ENCODE peak calls at places on chromosomes 16 and 17, in five cellular contexts. N is K562, Z is HCT116, D is HepG2, R is H1. M is an unnamed sample.

GRCh38 chr17:31050948-31051347 is 43.8 kb upstream of the NF1 start:
- DNase-seq in D (no peak), N (no peak), Z (no peak), R (no peak), M (no peak)

GRCh38 chr17:69762766-69763165 is 312.3 kb upstream of the KCNJ16 start:
- DNase-seq in N (no peak), D (no peak), R (no peak), Z (no peak), M (no peak)

GRCh38 chr17:15247891-15248529 is 17.1 kb downstream of the PMP22 start:
- DNase-seq in N (peak; percentile 11), Z (no peak), D (no peak), R (no peak), M (no peak)

GRCh38 chr16:5058476-5058875 is 7.3 kb downstream of the C16orf89 start:
- DNase-seq in R (peak; percentile 79), N (no peak), Z (no peak), D (peak; percentile 47), M (peak; percentile 48)

GRCh38 chr16:88012360-88012759 is 61.1 kb downstream of the BANP start:
- DNase-seq in Z (no peak), R (no peak), N (no peak), D (no peak), M (no peak)

GRCh38 chr17:78722101-78722761 is 59.8 kb downstream of the CYTH1 start:
- DNase-seq in D (no peak), Z (no peak), N (no peak), R (no peak), M (peak; percentile 68)

GRCh38 chr17:72336026-72336803 is 215.4 kb downstream of the SOX9 start:
- DNase-seq in D (no peak), R (peak; percentile 46), Z (no peak), N (no peak), M (no peak)

GRCh38 chr16:19771040-19771439 is 53.0 kb downstream of the IQCK start:
- DNase-seq in Z (no peak), R (no peak), D (no peak), N (no peak), M (no peak)

GRCh38 chr16:54175552-54176375 is 110.8 kb downstream of the IRX3 start:
- DNase-seq in D (peak; percentile 97), R (no peak), Z (no peak), N (no peak), M (no peak)

GRCh38 chr17:17774009-17774881 is 62.5 kb downstream of the SREBF1 start:
- DNase-seq in N (no peak), R (no peak), D (no peak), Z (no peak), M (no peak)

GRCh38 chr17:61397086-61397842 is 2.4 kb upstream of the TBX2 start:
- DNase-seq in Z (no peak), R (peak; percentile 59), D (no peak), N (no peak), M (peak; percentile 92)

GRCh38 chr17:32310927-32311568 is 30.9 kb downstream of the C17orf75 start:
- DNase-seq in Z (no peak), R (no peak), N (no peak), D (no peak), M (peak; percentile 72)

GRCh38 chr16:27582883-27583282 is 32.9 kb downstream of the KATNIP start:
- DNase-seq in R (no peak), D (no peak), N (no peak), Z (no peak), M (no peak)

GRCh38 chr16:986925-987581 is 5.5 kb downstream of the SOX8 start:
- DNase-seq in R (no peak), N (no peak), D (no peak), Z (no peak), M (peak; percentile 61)

GRCh38 chr17:42639484-42640474 is 19.3 kb upstream of the TUBG2 start:
- DNase-seq in D (no peak), Z (no peak), R (no peak), N (no peak), M (no peak)

GRCh38 chr16:4826980-4827379 is 20.1 kb downstream of the GLYR1 start:
- DNase-seq in N (no peak), Z (no peak), R (no peak), D (no peak), M (no peak)

GRCh38 chr16:87864331-87864989 is 4.8 kb downstream of the SLC7A5 start:
- DNase-seq in R (no peak), N (no peak), Z (no peak), D (no peak), M (no peak)

GRCh38 chr16:80557037-80557436 is 16.2 kb downstream of the DYNLRB2 start:
- DNase-seq in D (no peak), R (no peak), Z (no peak), N (no peak), M (no peak)

GRCh38 chr17:50201226-50201854 is at the start of gene COL1A1:
- DNase-seq in R (peak; percentile 76), Z (no peak), N (no peak), D (no peak), M (peak; percentile 54)

GRCh38 chr16:14549789-14550153 is 80.3 kb downstream of the PARN start:
- DNase-seq in D (peak; percentile 78), N (no peak), Z (no peak), R (no peak), M (no peak)
- TF ChIP-seq YY1 in D (peak; percentile 17), N (no peak), Z (no peak), R (no peak), M (no peak)

DNA sequence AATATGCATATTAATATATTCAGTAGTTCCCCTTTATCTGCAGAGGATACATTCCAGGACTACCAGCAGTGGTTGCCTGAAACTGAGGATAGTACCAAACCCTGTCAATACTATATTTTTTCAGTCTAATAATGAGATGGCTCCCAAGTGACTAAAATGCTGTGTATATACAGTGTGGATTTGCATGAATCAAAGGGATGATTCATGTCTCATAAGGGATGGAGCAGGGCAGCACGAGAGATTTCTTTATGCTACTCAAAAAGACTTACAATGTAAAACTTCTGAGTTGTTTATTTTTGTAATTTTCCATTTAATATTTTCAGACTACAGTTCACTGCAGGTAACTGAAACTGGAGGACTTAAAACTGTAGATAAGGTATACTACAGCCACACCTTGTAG is 674.7 kb upstream of the SALL1 start:
- DNase-seq in Z (no peak), N (no peak), D (no peak), R (no peak), M (no peak)
- TF ChIP-seq RAD21 in Z (no peak), N (no peak), D (no peak), R (no peak), M (no peak)

GRCh38 chr16:17258848-17259713 is 211.7 kb downstream of the XYLT1 start:
- DNase-seq in R (no peak), Z (no peak), D (no peak), N (peak; percentile 44), M (no peak)
- TF ChIP-seq YY1 in R (no peak), Z (no peak), D (no peak), N (no peak), M (no peak)

GRCh38 chr17:5943991-5944390 is 126.2 kb upstream of the WSCD1 start:
- DNase-seq in R (no peak), Z (no peak), D (no peak), N (no peak), M (no peak)

GRCh38 chr17:5951912-5952311 is 118.3 kb upstream of the WSCD1 start:
- DNase-seq in Z (no peak), R (no peak), D (no peak), N (no peak), M (no peak)

GRCh38 chr17:5950871-5951270 is 119.3 kb upstream of the WSCD1 start:
- DNase-seq in Z (no peak), D (no peak), N (no peak), R (no peak), M (no peak)

GRCh38 chr17:5948811-5949210 is 121.4 kb upstream of the WSCD1 start:
- DNase-seq in Z (no peak), D (no peak), R (no peak), N (no peak), M (no peak)

DNA sequence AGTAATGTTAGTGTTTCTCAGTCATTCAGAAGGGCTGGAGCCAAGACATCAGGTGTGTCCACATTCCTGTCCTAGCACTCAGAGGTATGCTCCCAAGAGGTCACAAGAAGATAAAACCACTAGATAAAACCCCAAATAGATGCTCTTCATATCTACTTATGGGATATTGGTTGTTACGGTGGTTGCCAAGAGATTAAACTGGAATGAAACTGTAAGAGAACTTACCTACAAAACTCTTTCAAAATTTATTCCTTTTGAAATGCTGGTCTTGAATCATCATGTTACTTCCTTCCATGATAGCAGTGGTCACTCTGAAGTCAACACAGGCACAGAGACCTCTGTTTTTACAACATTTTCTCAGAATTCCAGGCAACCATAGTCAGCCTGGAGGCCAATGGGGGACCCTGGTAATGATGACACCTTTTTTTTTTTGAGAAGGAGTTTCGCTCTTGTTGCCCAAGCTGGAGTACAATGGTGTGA is 122.4 kb upstream of the WSCD1 start:
- DNase-seq in D (no peak), Z (no peak), N (no peak), R (no peak), M (no peak)
- TF ChIP-seq RAD21 in D (no peak), Z (no peak), N (no peak), R (no peak), M (no peak)

GRCh38 chr16:58727796-58728568 is 6.1 kb downstream of the GOT2 start:
- DNase-seq in N (no peak), Z (no peak), R (no peak), D (no peak), M (no peak)
- TF ChIP-seq YY1 in N (no peak), Z (no peak), R (no peak), D (no peak), M (no peak)

DNA sequence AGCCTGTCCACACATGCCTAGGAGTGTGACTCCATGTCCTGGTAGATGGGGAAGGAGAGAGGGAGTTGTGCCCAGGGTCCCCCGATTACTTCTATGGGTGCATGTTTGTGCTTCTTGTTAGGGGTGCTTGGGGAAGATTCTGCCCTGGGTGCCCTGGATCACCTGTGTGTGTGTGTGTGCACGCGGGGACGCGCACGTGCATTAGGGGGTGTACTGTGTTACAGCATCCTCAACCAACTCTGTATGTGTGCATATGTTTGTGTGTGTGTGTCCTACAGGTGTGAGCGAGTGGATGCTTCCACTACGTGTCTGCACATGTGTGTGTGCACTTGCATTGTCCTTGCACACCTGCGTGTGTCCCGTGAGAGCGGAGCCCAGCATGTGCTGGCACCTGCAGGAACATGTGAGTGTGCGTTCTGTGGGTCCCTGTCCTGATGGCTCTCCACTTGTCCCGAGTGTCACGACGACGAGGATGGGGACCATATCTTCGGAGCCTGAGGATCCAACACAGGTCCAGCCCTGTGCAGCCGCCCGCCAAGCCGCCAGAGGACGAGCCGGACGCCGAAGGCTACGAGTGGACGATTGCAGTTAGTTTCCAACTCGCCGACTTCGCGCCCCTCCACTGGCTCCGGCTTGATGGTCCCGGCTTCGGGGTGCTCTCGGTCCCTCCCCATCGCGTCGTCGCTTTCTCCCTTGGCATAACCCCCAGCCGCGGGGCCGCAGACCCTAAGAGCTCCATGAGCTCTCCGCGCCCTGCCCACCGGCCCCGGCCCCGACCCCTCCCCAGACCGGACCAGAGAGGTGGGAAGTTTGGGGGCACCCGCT is 6.0 kb upstream of the TBC1D3B start:
- DNase-seq in Z (no peak), R (peak; percentile 85), N (no peak), D (no peak), M (no peak)
- TF ChIP-seq RAD21 in Z (no peak), R (no peak), N (no peak), D (no peak), M (no peak)

GRCh38 chr16:49524578-49525315 is 151.1 kb downstream of the C16orf78 start:
- DNase-seq in N (no peak), Z (no peak), D (no peak), R (no peak), M (peak; percentile 92)
- TF ChIP-seq YY1 in N (no peak), Z (no peak), D (no peak), R (no peak), M (no peak)